ENCODE peak calls at places on chromosomes 3 and 15, in six cellular contexts. O is fibroblast of the aortic adventitia, H is NB4, F is AG09309, Z is PC-3, V is transverse colon. P is an unnamed sample.

GRCh38 chr15:67013696-67014095 is 51.7 kb upstream of the SMAD3 start:
- DNase-seq in O (peak), H (no peak), F (peak), Z (no peak), V (no peak), P (peak)

GRCh38 chr3:49883992-49884391 is 14.3 kb upstream of the CAMKV start:
- DNase-seq in O (no peak), H (no peak), F (no peak), Z (peak), V (no peak), P (no peak)

GRCh38 chr15:100055821-100056220 is 286.0 kb downstream of the ADAMTS17 start:
- DNase-seq in O (no peak), H (no peak), F (no peak), Z (no peak), V (no peak), P (no peak)

GRCh38 chr3:128922804-128923459 is 43.5 kb downstream of the ACAD9 start:
- DNase-seq in O (no peak), H (peak), F (no peak), Z (no peak), V (no peak), P (no peak)

GRCh38 chr3:82194870-82195269 is 433.4 kb upstream of the GBE1 start:
- DNase-seq in O (no peak), H (no peak), F (no peak), Z (peak), V (no peak), P (no peak)

GRCh38 chr15:94655249-94655648 is 423.9 kb downstream of the MCTP2 start:
- DNase-seq in O (no peak), H (no peak), F (no peak), Z (no peak), V (no peak), P (no peak)

GRCh38 chr3:12830785-12831581 is 10.4 kb downstream of the RPL32 start:
- DNase-seq in O (no peak), H (no peak), F (no peak), Z (peak), V (no peak), P (no peak)

GRCh38 chr3:112074616-112075497 is 11.3 kb upstream of the C3orf52 start:
- DNase-seq in O (peak), H (no peak), F (peak), Z (peak), V (peak), P (peak)

GRCh38 chr15:77696006-77696631 is 63.4 kb upstream of the LINGO1 start:
- DNase-seq in O (no peak), H (no peak), F (no peak), Z (no peak), V (no peak), P (no peak)

GRCh38 chr15:48634934-48635333 is 10.6 kb downstream of the FBN1 start:
- DNase-seq in O (peak), H (no peak), F (no peak), Z (peak), V (no peak), P (peak)

GRCh38 chr3:177893321-177893720 is 642.9 kb upstream of the KCNMB2 start:
- DNase-seq in O (no peak), H (no peak), F (no peak), Z (peak), V (no peak), P (peak)

GRCh38 chr3:107690522-107691138 is 167.9 kb downstream of the BBX start:
- DNase-seq in O (peak), H (peak), F (peak), Z (peak), V (no peak), P (peak)

GRCh38 chr3:55097441-55097840 is 169.6 kb upstream of the LRTM1 start:
- DNase-seq in O (no peak), H (no peak), F (peak), Z (no peak), V (no peak), P (no peak)

GRCh38 chr3:194031867-194032635 is 103.9 kb upstream of the HES1 start:
- DNase-seq in O (no peak), H (no peak), F (no peak), Z (no peak), V (peak), P (no peak)

GRCh38 chr3:20130122-20130521 is 55.9 kb downstream of the SGO1 start:
- DNase-seq in O (no peak), H (no peak), F (no peak), Z (no peak), V (no peak), P (no peak)

GRCh38 chr3:115790759-115791158 is 167.4 kb downstream of the GAP43 start:
- DNase-seq in O (peak), H (peak), F (peak), Z (peak), V (no peak), P (peak)

GRCh38 chr15:39585394-39585841 is 4.5 kb downstream of the THBS1 start:
- DNase-seq in O (no peak), H (no peak), F (peak), Z (no peak), V (peak), P (no peak)

GRCh38 chr15:55784284-55784683 is 41.3 kb upstream of the PRTG start:
- DNase-seq in O (no peak), H (no peak), F (no peak), Z (no peak), V (no peak), P (no peak)

GRCh38 chr15:51971353-51972133 is at the start of gene LEO1:
- DNase-seq in O (peak), H (peak), F (peak), Z (peak), V (peak), P (peak)
- H3K4me3 ChIP-seq in O (peak), H (peak), F (peak), Z (peak), V (peak), P (peak)

GRCh38 chr3:144953959-144954358 is 982.3 kb downstream of the DIPK2A start:
- DNase-seq in O (no peak), H (no peak), F (no peak), Z (no peak), V (no peak), P (no peak)
- TF ChIP-seq CTCF in O (no peak), H (no peak), F (no peak), Z (no peak), V (no peak), P (no peak)

DNA sequence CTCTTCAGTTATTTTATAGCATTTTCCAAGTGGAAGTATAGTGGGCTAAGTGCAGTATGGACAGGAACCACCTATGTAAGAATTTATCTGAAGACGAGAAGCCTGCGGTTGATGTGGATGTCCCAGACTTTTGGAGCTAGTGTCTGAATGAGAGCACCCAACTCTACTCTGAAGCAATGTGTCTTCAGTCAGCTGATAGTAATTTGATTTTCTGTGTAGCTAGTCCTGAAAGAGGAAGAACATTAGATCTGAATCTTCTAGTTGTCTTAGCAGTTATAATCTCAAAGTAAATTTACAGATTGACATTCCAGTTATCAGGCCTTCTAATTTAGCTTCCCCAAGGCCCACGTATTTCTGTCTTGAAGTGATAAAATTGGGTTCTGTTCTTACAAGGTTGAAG is 1.4 kb downstream of the TCAIM start:
- DNase-seq in O (no peak), H (peak), F (no peak), Z (no peak), V (no peak), P (no peak)
- H3K4me3 ChIP-seq in O (peak), H (peak), F (no peak), Z (peak), V (no peak), P (no peak)

GRCh38 chr3:8784676-8785435 is 15.4 kb upstream of the OXTR start:
- DNase-seq in O (no peak), H (no peak), F (no peak), Z (no peak), V (no peak), P (no peak)
- TF ChIP-seq CTCF in O (no peak), H (no peak), F (no peak), Z (no peak), V (no peak), P (no peak)

DNA sequence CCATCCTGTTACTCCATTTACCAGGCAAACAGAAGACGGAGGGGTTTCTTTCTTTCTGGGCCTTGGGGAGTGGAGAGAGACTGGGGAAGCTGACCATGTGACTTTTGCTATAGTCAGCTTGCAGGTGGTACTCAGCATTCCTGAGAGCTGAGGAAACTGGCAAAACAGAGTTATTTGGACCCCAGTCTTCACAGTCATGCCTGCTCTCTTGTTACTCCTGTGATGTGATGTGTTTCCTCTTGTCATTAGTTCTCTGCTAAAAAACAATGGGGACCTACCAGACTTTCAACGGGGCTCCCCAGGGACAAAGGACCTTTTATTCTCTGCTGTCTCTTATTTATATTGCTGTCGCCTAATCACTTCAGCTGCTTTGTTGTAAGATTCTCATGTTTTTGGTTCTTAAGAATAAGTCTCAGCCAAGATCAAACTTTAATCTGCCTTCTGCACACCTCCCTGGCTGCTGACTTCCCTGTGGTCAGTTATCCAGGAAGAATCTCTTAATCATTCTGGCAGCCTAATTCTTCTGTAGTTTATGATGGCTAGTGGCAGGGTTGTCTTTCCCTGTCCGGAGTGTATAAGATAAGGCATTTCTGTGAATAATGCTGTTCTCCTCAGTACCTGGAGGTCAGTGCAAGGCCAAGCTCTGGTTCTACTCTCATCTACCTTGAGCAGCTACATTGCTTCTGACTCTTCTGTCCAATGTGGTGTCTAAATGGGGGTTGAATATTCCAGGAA is 8.8 kb downstream of the STARD9 start:
- DNase-seq in O (no peak), H (no peak), F (no peak), Z (no peak), V (no peak), P (no peak)
- H3K4me3 ChIP-seq in O (no peak), H (no peak), F (no peak), Z (no peak), V (peak), P (no peak)

DNA sequence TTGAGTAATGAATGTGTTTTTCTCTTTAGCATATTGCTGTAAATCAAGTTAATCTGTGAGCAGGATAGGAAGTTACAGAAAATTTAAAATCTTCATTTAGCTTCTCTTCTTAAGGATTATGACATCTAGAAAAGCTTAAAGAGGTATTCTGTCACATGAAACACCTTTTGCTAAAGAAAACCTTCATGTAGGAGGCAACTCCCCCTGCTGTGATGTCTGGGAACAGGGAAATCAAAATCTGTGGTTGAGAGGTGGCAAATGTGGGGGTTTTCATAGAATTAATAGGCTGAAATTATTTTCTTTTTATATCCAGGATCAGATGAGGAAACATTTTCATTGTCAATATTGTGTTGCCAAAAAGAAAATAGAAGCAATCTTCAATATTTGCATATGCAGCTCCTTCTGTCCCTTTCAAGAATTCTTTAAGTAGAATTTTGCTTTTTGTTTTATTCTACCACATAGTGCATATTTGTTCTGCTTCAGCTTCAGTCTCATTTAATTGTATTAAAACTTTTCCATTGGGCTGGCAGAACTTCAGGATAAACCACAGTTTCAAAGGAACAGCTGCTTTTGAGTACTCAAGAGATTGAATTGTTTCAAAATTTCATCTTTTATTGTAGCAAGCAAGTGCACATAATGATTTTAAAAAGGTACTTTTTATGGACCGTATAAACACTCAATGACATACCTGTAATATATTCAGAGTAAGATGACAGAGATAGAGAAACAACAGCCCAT is 128.4 kb downstream of the RAP2B start:
- DNase-seq in O (peak), H (peak), F (no peak), Z (peak), V (no peak), P (peak)
- TF ChIP-seq CTCF in O (peak), H (peak), F (peak), Z (peak), V (peak), P (peak)

DNA sequence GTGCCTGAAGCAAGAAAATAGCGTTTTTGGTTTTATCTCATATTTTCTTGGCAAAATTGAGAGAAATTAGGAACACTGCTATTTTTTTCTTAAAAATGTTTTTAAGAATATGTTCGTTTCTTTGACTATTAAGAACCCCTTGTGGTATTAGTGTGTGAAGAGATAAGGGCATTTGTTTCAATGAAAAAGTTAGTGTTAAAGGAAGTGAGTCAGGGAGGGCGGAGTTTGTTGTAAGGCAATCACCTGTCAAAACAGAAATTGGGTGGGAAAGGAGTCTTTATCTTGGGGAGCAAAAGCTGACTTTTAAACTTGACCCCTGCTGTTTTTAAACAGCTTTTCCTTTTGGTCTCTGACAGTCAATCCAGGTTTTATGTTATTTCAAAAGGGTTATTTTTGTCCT is 4.2 kb downstream of the RAP2B start:
- DNase-seq in O (peak), H (peak), F (no peak), Z (peak), V (no peak), P (peak)
- H3K4me3 ChIP-seq in O (peak), H (peak), F (no peak), Z (peak), V (no peak), P (no peak)

P was measured in cardiac fibroblast.